ENCODE peak calls at places on chromosomes 1 and 21, in nine cellular contexts. R, J, G, B, H, S, V, T and U are unnamed samples.

GRCh38 chr1:28507247-28507645 is 1.4 kb downstream of the RCC1 start:
- DNase-seq in R (peak), J (no peak), G (no peak), B (no peak), H (peak), S (no peak), V (no peak), T (no peak), U (no peak)

GRCh38 chr1:156150107-156151000 is 3.0 kb upstream of the SEMA4A start:
- DNase-seq in R (no peak), J (no peak), G (no peak), B (no peak), H (no peak), S (no peak), V (no peak), T (no peak), U (peak)

GRCh38 chr1:162230096-162230495 is 146.6 kb downstream of the SPATA46 start:
- DNase-seq in R (no peak), J (peak), G (peak), B (no peak), H (peak), S (no peak), V (peak), T (no peak), U (no peak)

GRCh38 chr1:109113787-109114568 is at the start of gene ELAPOR1:
- DNase-seq in R (no peak), J (peak), G (no peak), B (peak), H (peak), S (no peak), V (peak), T (no peak), U (peak)

GRCh38 chr21:42220138-42220701 is 1.3 kb downstream of the ABCG1 start:
- DNase-seq in R (no peak), J (peak), G (peak), B (peak), H (peak), S (peak), V (peak), T (peak), U (peak)

GRCh38 chr1:211648980-211649934 is 26.2 kb downstream of the NEK2 start:
- DNase-seq in R (no peak), J (no peak), G (no peak), B (no peak), H (no peak), S (no peak), V (no peak), T (no peak), U (no peak)

GRCh38 chr1:32872189-32872898 is 1.6 kb upstream of the FNDC5 start:
- DNase-seq in R (peak), J (peak), G (no peak), B (peak), H (peak), S (no peak), V (no peak), T (peak), U (peak)

GRCh38 chr1:165073402-165074007 is 283.0 kb downstream of the LMX1A start:
- DNase-seq in R (peak), J (peak), G (no peak), B (peak), H (peak), S (peak), V (peak), T (peak), U (peak)

GRCh38 chr1:185432943-185433342 is 115.9 kb upstream of the IVNS1ABP start:
- DNase-seq in R (no peak), J (no peak), G (no peak), B (no peak), H (no peak), S (no peak), V (no peak), T (no peak), U (no peak)

GRCh38 chr1:21045351-21045750 is 131.3 kb downstream of the EIF4G3 start:
- DNase-seq in R (no peak), J (no peak), G (no peak), B (no peak), H (peak), S (no peak), V (peak), T (no peak), U (no peak)

GRCh38 chr1:75132421-75133381 is 1.5 kb upstream of the LHX8 start:
- DNase-seq in R (no peak), J (no peak), G (no peak), B (no peak), H (no peak), S (no peak), V (no peak), T (no peak), U (peak)

GRCh38 chr1:29343908-29344307 is 107.6 kb downstream of the PTPRU start:
- DNase-seq in R (no peak), J (no peak), G (no peak), B (no peak), H (no peak), S (no peak), V (no peak), T (no peak), U (no peak)

GRCh38 chr1:243718022-243718421 is 132.0 kb downstream of the AKT3 start:
- DNase-seq in R (no peak), J (no peak), G (no peak), B (no peak), H (no peak), S (no peak), V (no peak), T (no peak), U (no peak)

GRCh38 chr21:16837319-16837718 is 675.5 kb upstream of the CXADR start:
- DNase-seq in R (no peak), J (no peak), G (no peak), B (no peak), H (peak), S (no peak), V (peak), T (no peak), U (no peak)

GRCh38 chr1:152983234-152983633 is 647 bp upstream of the SPRR1A start:
- DNase-seq in R (no peak), J (no peak), G (no peak), B (no peak), H (no peak), S (no peak), V (no peak), T (no peak), U (no peak)

GRCh38 chr1:158371188-158371953 is 17.7 kb downstream of the CD1E start:
- DNase-seq in R (no peak), J (no peak), G (no peak), B (no peak), H (no peak), S (no peak), V (no peak), T (no peak), U (no peak)

GRCh38 chr1:105793541-105794146 is 1262.8 kb upstream of the PRMT6 start:
- DNase-seq in R (peak), J (peak), G (no peak), B (peak), H (peak), S (peak), V (no peak), T (peak), U (peak)

GRCh38 chr1:41239988-41240610 is 2.0 kb downstream of the SCMH1 start:
- DNase-seq in R (peak), J (peak), G (no peak), B (no peak), H (peak), S (peak), V (peak), T (peak), U (no peak)

GRCh38 chr1:20480261-20481157 is 5.5 kb downstream of the CAMK2N1 start:
- DNase-seq in R (no peak), J (no peak), G (peak), B (peak), H (peak), S (no peak), V (no peak), T (no peak), U (no peak)

GRCh38 chr1:27548858-27549719 is 54.9 kb downstream of the AHDC1 start:
- DNase-seq in R (no peak), J (no peak), G (no peak), B (no peak), H (no peak), S (no peak), V (no peak), T (no peak), U (no peak)

GRCh38 chr1:97593192-97593591 is 327.6 kb downstream of the DPYD start:
- DNase-seq in R (no peak), J (peak), G (no peak), B (no peak), H (no peak), S (no peak), V (no peak), T (no peak), U (no peak)

GRCh38 chr1:174408142-174408541 is 39.6 kb upstream of the GPR52 start:
- DNase-seq in R (no peak), J (peak), G (no peak), B (no peak), H (peak), S (no peak), V (no peak), T (no peak), U (no peak)

GRCh38 chr1:53122194-53122846 is 20.1 kb downstream of the SLC1A7 start:
- DNase-seq in R (no peak), J (peak), G (no peak), B (no peak), H (peak), S (no peak), V (peak), T (no peak), U (no peak)

GRCh38 chr1:225406976-225407725 is 20.7 kb downstream of the LBR start:
- DNase-seq in R (no peak), J (no peak), G (no peak), B (no peak), H (no peak), S (no peak), V (no peak), T (no peak), U (no peak)

GRCh38 chr1:224859651-224860050 is 69.8 kb upstream of the DNAH14 start:
- DNase-seq in R (no peak), J (no peak), G (no peak), B (no peak), H (no peak), S (no peak), V (no peak), T (no peak), U (no peak)

GRCh38 chr1:18794066-18794465 is 65.4 kb downstream of the TAS1R2 start:
- DNase-seq in R (no peak), J (no peak), G (no peak), B (no peak), H (peak), S (no peak), V (no peak), T (no peak), U (no peak)

GRCh38 chr1:152928671-152929070 is 18.3 kb upstream of the SPRR5 start:
- DNase-seq in R (no peak), J (no peak), G (no peak), B (no peak), H (peak), S (no peak), V (no peak), T (no peak), U (no peak)

GRCh38 chr1:206050655-206051235 is 2.2 kb upstream of the RHEX start:
- DNase-seq in R (peak), J (peak), G (no peak), B (no peak), H (no peak), S (no peak), V (peak), T (peak), U (no peak)